ENCODE peak calls at places on chromosomes 4 and X, in seven cellular contexts. R, F, E, S, D, V and I are unnamed samples.

GRCh38 chr4:76342191-76342590 is 35.7 kb downstream of the STBD1 start:
- DNase-seq in S (no peak), V (no peak), R (no peak), D (no peak), F (no peak), E (no peak), I (no peak)

GRCh38 chrX:21708116-21708515 is 49.8 kb downstream of the SMPX start:
- DNase-seq in S (no peak), V (peak), F (no peak), D (no peak), R (no peak), E (no peak), I (no peak)

GRCh38 chr4:102843273-102843672 is 15.9 kb upstream of the UBE2D3 start:
- DNase-seq in F (no peak), R (no peak), V (no peak), D (no peak), S (no peak), E (no peak), I (no peak)

GRCh38 chrX:70168238-70169188 is 8.8 kb upstream of the DGAT2L6 start:
- DNase-seq in S (no peak), E (no peak), D (peak), V (peak), F (no peak), R (no peak), I (peak)

GRCh38 chr4:41320278-41320677 is 63.5 kb downstream of the UCHL1 start:
- DNase-seq in S (no peak), R (no peak), V (no peak), F (no peak), D (no peak), E (no peak), I (no peak)

GRCh38 chrX:149527705-149528104 is 13.1 kb upstream of the EOLA1 start:
- DNase-seq in S (no peak), F (no peak), R (no peak), D (no peak), E (no peak), V (peak), I (peak)

GRCh38 chr4:2977116-2978097 is 14.0 kb downstream of the GRK4 start:
- DNase-seq in V (no peak), R (no peak), D (peak), F (no peak), S (no peak), E (no peak), I (no peak)

GRCh38 chr4:186943607-186943908 is 219.9 kb upstream of the FAT1 start:
- DNase-seq in R (no peak), S (no peak), V (no peak), E (no peak), F (no peak), D (no peak), I (no peak)

GRCh38 chrX:65644621-65645287 is 22.7 kb upstream of the MSN start:
- DNase-seq in V (no peak), S (no peak), D (peak), F (peak), E (peak), R (no peak), I (no peak)

GRCh38 chr4:124722069-124722468 is 9.5 kb upstream of the ANKRD50 start:
- DNase-seq in E (no peak), V (no peak), R (no peak), S (no peak), F (no peak), D (no peak), I (no peak)

GRCh38 chrX:119763175-119763574 is 4.8 kb downstream of the SOWAHD start:
- DNase-seq in V (peak), S (no peak), F (no peak), R (no peak), E (no peak), D (no peak), I (peak)

GRCh38 chrX:155632424-155633100 is 19.8 kb upstream of the TMLHE start:
- DNase-seq in S (no peak), R (no peak), E (no peak), V (no peak), F (no peak), D (no peak), I (no peak)

GRCh38 chr4:140049024-140049923 is 104.7 kb downstream of the MAML3 start:
- DNase-seq in V (peak), S (peak), R (no peak), E (peak), F (no peak), D (peak), I (peak)

GRCh38 chr4:70399319-70399718 is 1.6 kb downstream of the OPRPN start:
- DNase-seq in V (no peak), E (no peak), D (no peak), R (no peak), F (no peak), S (no peak), I (no peak)

GRCh38 chr4:148173397-148174017 is 268.7 kb downstream of the NR3C2 start:
- DNase-seq in D (no peak), S (no peak), E (no peak), R (no peak), F (no peak), V (no peak), I (no peak)